ENCODE peak calls at places on chromosomes 6 and 20, in ten cellular contexts. Y is heart right ventricle; C is stomach; F is esophagus muscularis mucosa; I is astrocyte; U is psoas muscle; P is CD8-positive, alpha-beta T cell; G is neural progenitor cell; A is fibroblast of lung; M is bronchial epithelial cell. N is an unnamed sample.

GRCh38 chr20:31698803-31699718 is 23.6 kb downstream of the BCL2L1 start:
- DNase-seq in Y (peak; percentile 78), C (peak; percentile 59), F (no peak), I (peak; percentile 98), U (peak; percentile 67), P (no peak), G (no peak), A (peak; percentile 95), M (peak; percentile 100), N (peak; percentile 60)

GRCh38 chr20:1965520-1966278 is 28.2 kb downstream of the PDYN start:
- DNase-seq in Y (peak; percentile 71), C (peak; percentile 69), F (no peak), I (peak; percentile 23), U (peak; percentile 86), P (peak; percentile 84), G (peak; percentile 90), A (peak; percentile 64), M (peak; percentile 42), N (peak; percentile 75)

GRCh38 chr6:157184202-157185015 is 138.9 kb downstream of the TMEM242 start:
- DNase-seq in Y (peak; percentile 63), C (peak; percentile 85), F (no peak), I (peak; percentile 23), U (peak; percentile 82), P (peak; percentile 70), G (peak; percentile 80), A (peak; percentile 59), M (peak; percentile 43), N (no peak)

GRCh38 chr6:105022416-105022815 is 65.5 kb downstream of the LIN28B start:
- DNase-seq in Y (no peak), C (no peak), F (no peak), I (no peak), U (no peak), P (no peak), G (peak; percentile 8), A (no peak), M (no peak), N (no peak)

GRCh38 chr6:80932364-80932763 is 820.1 kb downstream of the TENT5A start:
- DNase-seq in Y (no peak), C (no peak), F (no peak), I (peak; percentile 81), U (no peak), P (no peak), G (no peak), A (peak; percentile 87), M (no peak), N (no peak)

GRCh38 chr6:82616386-82617028 is 252.9 kb downstream of the TPBG start:
- DNase-seq in Y (no peak), C (no peak), F (no peak), I (no peak), U (no peak), P (no peak), G (no peak), A (peak; percentile 11), M (no peak), N (no peak)

GRCh38 chr6:25889877-25890853 is 16.1 kb upstream of the SLC17A3 start:
- DNase-seq in Y (peak; percentile 26), C (no peak), F (no peak), I (peak; percentile 1), U (no peak), P (no peak), G (peak; percentile 66), A (peak; percentile 66), M (peak; percentile 46), N (no peak)

GRCh38 chr6:33820243-33820642 is 16.4 kb upstream of the MLN start:
- DNase-seq in Y (no peak), C (no peak), F (no peak), I (no peak), U (no peak), P (no peak), G (no peak), A (no peak), M (no peak), N (no peak)

GRCh38 chr20:53003420-53003819 is 31.3 kb downstream of the TSHZ2 start:
- DNase-seq in Y (no peak), C (no peak), F (peak; percentile 87), I (peak; percentile 96), U (no peak), P (no peak), G (peak; percentile 32), A (no peak), M (no peak), N (no peak)

GRCh38 chr6:100271625-100272024 is 193.1 kb downstream of the SIM1 start:
- DNase-seq in Y (no peak), C (no peak), F (no peak), I (no peak), U (no peak), P (no peak), G (no peak), A (no peak), M (no peak), N (no peak)

GRCh38 chr6:34875292-34876213 is 12.3 kb downstream of the TAF11 start:
- DNase-seq in Y (no peak), C (no peak), F (no peak), I (no peak), U (no peak), P (no peak), G (no peak), A (no peak), M (no peak), N (no peak)
- H3K36me3 ChIP-seq in Y (peaks cover 57% of the 10 kb centered on the region), C (peaks cover 99% of the 10 kb centered on the region), F (peaks cover 94% of the 10 kb centered on the region), I (peaks cover 24% of the 10 kb centered on the region), U (peaks cover 100% of the 10 kb centered on the region), P (peaks cover 37% of the 10 kb centered on the region), G (peaks cover under 1% of the 10 kb centered on the region), A (peaks cover 7% of the 10 kb centered on the region), M (peaks cover 6% of the 10 kb centered on the region), N (peaks cover 23% of the 10 kb centered on the region)

GRCh38 chr6:160420969-160421556 is 72.9 kb downstream of the SLC22A3 start:
- DNase-seq in Y (no peak), C (no peak), F (peak; percentile 88), I (no peak), U (no peak), P (no peak), G (no peak), A (no peak), M (peak; percentile 66), N (no peak)
- H3K4me3 ChIP-seq in Y (no peak overlapping the region), C (no peak overlapping the region), F (peak overlapping the region; percentile 15), I (no peak overlapping the region), U (no peak overlapping the region), P (no peak overlapping the region), G (no peak overlapping the region), A (no peak overlapping the region), M (no peak overlapping the region), N (no peak overlapping the region)

GRCh38 chr6:116631379-116631990 is 15.2 kb downstream of the RSPH4A start:
- DNase-seq in Y (no peak), C (no peak), F (no peak), I (no peak), U (no peak), P (no peak), G (peak; percentile 1), A (no peak), M (no peak), N (no peak)

GRCh38 chr6:116629467-116630063 is 13.3 kb downstream of the RSPH4A start:
- DNase-seq in Y (no peak), C (no peak), F (no peak), I (no peak), U (no peak), P (no peak), G (no peak), A (no peak), M (no peak), N (no peak)

DNA sequence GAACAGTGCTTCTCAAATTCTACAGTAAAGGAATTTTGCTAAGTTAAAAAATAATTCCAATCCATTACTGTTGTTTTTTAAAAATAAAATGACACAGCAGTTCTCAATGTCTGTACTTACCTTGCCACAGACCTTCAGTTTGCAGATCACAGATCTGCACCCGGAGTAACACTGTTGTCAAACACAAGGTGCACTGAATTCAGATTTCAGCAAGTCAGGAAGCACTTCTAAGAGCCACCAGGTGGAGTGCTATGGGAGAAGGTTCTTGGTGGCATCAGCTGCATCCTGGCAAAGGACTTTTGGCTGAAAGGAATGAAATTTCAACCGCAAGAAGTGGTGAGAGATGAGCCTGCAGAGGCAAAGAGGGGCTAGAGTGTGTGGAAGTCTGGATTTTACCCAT is 17.4 kb downstream of the RSPH4A start:
- DNase-seq in Y (no peak), C (no peak), F (no peak), I (no peak), U (no peak), P (no peak), G (peak; percentile 37), A (no peak), M (no peak), N (no peak)
- TF ChIP-seq CTCF in Y (no peak), C (no peak), F (no peak), I (peak; percentile 13), U (no peak), P (no peak), G (peak; percentile 44), A (peak; percentile 21), M (peak; percentile 27), N (peak; percentile 35)

GRCh38 chr20:45947110-45947866 is 12.8 kb downstream of the PCIF1 start:
- DNase-seq in Y (no peak), C (no peak), F (no peak), I (no peak), U (no peak), P (no peak), G (no peak), A (no peak), M (no peak), N (no peak)

GRCh38 chr20:45944965-45945677 is 10.6 kb downstream of the PCIF1 start:
- DNase-seq in Y (no peak), C (no peak), F (no peak), I (no peak), U (no peak), P (no peak), G (no peak), A (no peak), M (no peak), N (no peak)

GRCh38 chr20:45948261-45948733 is 13.8 kb downstream of the PCIF1 start:
- DNase-seq in Y (no peak), C (no peak), F (no peak), I (no peak), U (no peak), P (no peak), G (no peak), A (no peak), M (no peak), N (no peak)

GRCh38 chr20:45945678-45946148 is 11.2 kb downstream of the PCIF1 start:
- DNase-seq in Y (no peak), C (no peak), F (no peak), I (peak; percentile 22), U (no peak), P (no peak), G (no peak), A (no peak), M (no peak), N (no peak)

DNA sequence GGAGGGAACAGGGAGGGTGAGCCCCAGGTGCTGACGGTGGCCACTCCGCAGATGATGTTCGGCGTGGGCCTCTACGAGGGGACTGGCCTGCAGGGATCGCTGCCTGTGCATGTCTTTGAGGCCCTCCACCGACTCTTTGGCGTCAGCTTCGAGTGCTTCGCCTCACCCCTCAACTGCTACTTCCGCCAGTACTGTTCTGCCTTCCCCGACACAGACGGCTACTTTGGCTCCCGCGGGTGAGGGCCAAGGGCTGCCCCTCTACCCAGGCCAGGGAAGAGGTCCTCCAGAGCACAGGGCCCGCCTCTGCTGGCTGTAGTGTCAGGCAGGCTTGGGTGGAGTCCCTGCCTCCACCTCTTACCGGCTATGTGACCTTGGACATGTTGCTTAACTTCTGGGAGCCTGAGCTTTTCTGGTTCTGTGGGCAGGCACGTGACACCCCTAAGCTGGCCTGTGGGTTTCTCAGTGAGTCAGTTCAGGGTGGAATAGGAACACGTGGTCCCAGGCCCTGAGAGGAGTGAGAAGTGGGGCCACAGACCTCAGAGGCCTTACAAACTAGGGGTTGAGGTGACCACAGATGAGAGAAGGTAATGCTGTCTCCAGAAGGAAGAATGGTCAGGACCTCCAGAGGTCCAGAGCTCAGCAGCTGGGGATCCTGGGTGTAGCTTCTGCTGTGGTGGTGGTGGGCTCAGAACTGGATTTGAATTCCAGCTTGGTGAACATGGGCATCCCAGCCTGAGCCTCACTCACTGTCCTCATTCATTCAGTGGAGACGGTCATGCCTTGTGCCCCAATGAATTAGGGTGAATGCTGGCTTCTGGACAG is 11.9 kb downstream of the PCIF1 start:
- DNase-seq in Y (no peak), C (peak; percentile 51), F (peak; percentile 95), I (peak; percentile 23), U (peak; percentile 80), P (peak; percentile 64), G (no peak), A (peak; percentile 28), M (peak; percentile 32), N (no peak)
- H3K36me3 ChIP-seq in Y (peaks cover 75% of the 10 kb centered on the region), C (peaks cover 100% of the 10 kb centered on the region), F (peaks cover 98% of the 10 kb centered on the region), I (peaks cover 36% of the 10 kb centered on the region), U (peaks cover 100% of the 10 kb centered on the region), P (peaks cover 71% of the 10 kb centered on the region), G (no peaks in the 10 kb centered on the region), A (peaks cover 63% of the 10 kb centered on the region), M (peaks cover 41% of the 10 kb centered on the region), N (peaks cover 55% of the 10 kb centered on the region)